ENCODE peak calls at places on chromosomes 1 and 21, in four cellular contexts. Q, P, D and O are unnamed samples.

GRCh38 chr1:80218112-80218511 is 1211.6 kb upstream of the ADGRL4 start:
- DNase-seq in Q (no peak), P (no peak), D (no peak), O (no peak)

GRCh38 chr1:95309031-95309459 is 75.0 kb downstream of the RWDD3 start:
- DNase-seq in P (no peak), Q (no peak), D (no peak), O (no peak)

GRCh38 chr1:169630006-169630405 is at the start of gene SELP:
- DNase-seq in Q (no peak), D (no peak), P (no peak), O (no peak)

GRCh38 chr1:67355745-67356424 is 48.2 kb downstream of the IL12RB2 start:
- DNase-seq in P (no peak), Q (no peak), D (no peak), O (no peak)

GRCh38 chr1:38586993-38587646 is 272.5 kb downstream of the RRAGC start:
- DNase-seq in Q (no peak), P (no peak), D (peak; percentile 54), O (peak; percentile 27)

GRCh38 chr1:68291763-68292384 is 59.6 kb upstream of the WLS start:
- DNase-seq in D (no peak), Q (no peak), P (no peak), O (no peak)

GRCh38 chr1:53486395-53487026 is 27.3 kb downstream of the DMRTB1 start:
- DNase-seq in D (no peak), Q (no peak), P (no peak), O (no peak)

GRCh38 chr1:1614204-1614953 is 921 bp upstream of the MIB2 start:
- DNase-seq in D (peak; percentile 69), P (no peak), Q (no peak), O (peak; percentile 67)

GRCh38 chr1:81804320-81804719 is 3.6 kb downstream of the ADGRL2 start:
- DNase-seq in Q (no peak), P (no peak), D (no peak), O (no peak)

GRCh38 chr1:14713077-14713476 is 114.6 kb downstream of the KAZN start:
- DNase-seq in P (no peak), D (no peak), Q (peak; percentile 56), O (no peak)

GRCh38 chr1:203695116-203695515 is 68.5 kb downstream of the ATP2B4 start:
- DNase-seq in P (no peak), Q (no peak), D (no peak), O (no peak)

GRCh38 chr1:234638832-234639799 is 29.1 kb upstream of the IRF2BP2 start:
- DNase-seq in Q (no peak), P (no peak), D (peak; percentile 80), O (no peak)

GRCh38 chr1:202037706-202038296 is 27.4 kb downstream of the ELF3 start:
- DNase-seq in P (no peak), D (no peak), Q (no peak), O (no peak)

GRCh38 chr1:210299501-210299900 is 29.2 kb upstream of the HHAT start:
- DNase-seq in Q (no peak), P (no peak), D (no peak), O (no peak)

GRCh38 chr1:238772321-238772720 is 614.0 kb upstream of the CHRM3 start:
- DNase-seq in P (no peak), Q (no peak), D (no peak), O (no peak)

GRCh38 chr1:154787171-154787570 is 82.9 kb downstream of the KCNN3 start:
- DNase-seq in P (no peak), D (no peak), Q (no peak), O (no peak)
- H3K9me3 ChIP-seq in P (no peaks in the 10 kb centered on the region), D (no peaks in the 10 kb centered on the region), Q (no peaks in the 10 kb centered on the region), O (no peaks in the 10 kb centered on the region)

GRCh38 chr21:36583591-36583990 is 103.7 kb upstream of the CLDN14 start:
- DNase-seq in D (no peak), P (no peak), Q (no peak), O (no peak)

GRCh38 chr21:36589352-36589971 is 109.5 kb upstream of the SIM2 start:
- DNase-seq in D (no peak), P (no peak), Q (peak; percentile 21), O (no peak)

GRCh38 chr21:36587388-36587787 is 107.5 kb upstream of the CLDN14 start:
- DNase-seq in D (no peak), P (no peak), Q (no peak), O (no peak)

GRCh38 chr21:36579898-36580297 is 100.0 kb upstream of the CLDN14 start:
- DNase-seq in D (no peak), P (no peak), Q (no peak), O (no peak)

GRCh38 chr21:36584980-36585940 is 105.3 kb upstream of the CLDN14 start:
- DNase-seq in Q (no peak), D (no peak), P (no peak), O (peak; percentile 15)
- TF ChIP-seq CTCF in Q (no peak), D (no peak), P (no peak), O (peak; percentile 53)

DNA sequence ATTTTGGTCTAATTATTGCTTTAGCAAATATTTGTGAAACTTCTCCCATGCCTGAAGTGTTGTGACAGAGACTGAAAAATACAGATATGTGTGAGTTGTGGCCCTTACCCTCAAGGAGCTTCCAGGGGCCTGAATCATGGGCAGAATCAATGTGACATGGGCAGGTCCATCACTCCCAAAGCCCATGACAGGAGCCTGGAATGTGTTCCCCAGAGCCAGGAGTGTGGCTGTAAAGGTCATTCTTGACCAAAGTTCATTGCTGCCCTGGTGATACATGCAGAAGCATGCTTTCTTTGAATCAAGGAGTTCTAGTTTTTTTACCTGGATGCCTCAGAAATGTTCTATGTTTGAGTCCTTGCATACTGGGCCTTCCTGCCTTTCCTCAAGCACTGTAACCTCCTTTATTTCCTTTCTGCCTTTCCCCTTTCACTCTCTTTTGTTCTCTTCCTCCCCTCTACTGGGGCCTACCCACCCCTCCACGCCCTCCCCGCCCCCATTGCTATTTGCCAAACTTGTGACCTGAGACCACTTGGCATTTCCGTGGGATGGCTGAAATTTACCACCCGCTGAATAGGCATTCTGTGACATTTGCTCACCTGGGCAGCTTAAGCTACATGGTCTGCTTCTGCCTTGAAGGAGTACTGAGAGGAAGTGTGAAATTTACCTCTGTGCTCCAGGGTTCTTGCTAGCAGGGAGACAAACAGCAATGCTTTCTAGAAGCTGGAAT is 19.7 kb downstream of the PBX1 start:
- DNase-seq in Q (no peak), P (no peak), D (no peak), O (no peak)
- H3K9me3 ChIP-seq in Q (no peaks in the 10 kb centered on the region), P (no peaks in the 10 kb centered on the region), D (no peaks in the 10 kb centered on the region), O (no peaks in the 10 kb centered on the region)

GRCh38 chr1:199875856-199876255 is 151.7 kb upstream of the NR5A2 start:
- DNase-seq in D (no peak), P (no peak), Q (no peak), O (no peak)
- TF ChIP-seq CTCF in D (no peak), P (no peak), Q (no peak), O (no peak)